ENCODE peak calls at places on chromosome 15, in six cellular contexts. One of them, this sample, is unnamed.

GRCh38 chr15:63474810-63475316 is 29.5 kb upstream of the USP3 start:
- DNase-seq in HFFc6: no peak
- DNase-seq in activated CD4-positive, alpha-beta T cell treated with anti-CD3 and anti-CD28 coated beads, Interleukin-2, amount 10 ng/mL, durations not matched to agents 7 days and 5 days: no peak
- DNase-seq in activated T-cell treated with anti-CD3 and anti-CD28 coated beads for 48 hours: no peak
- DNase-seq in activated T-helper 2 cell treated with anti-CD3 and anti-CD28 coated beads, Interferon-gamma antibody, Interleukin-2, Interleukin-4, amounts not matched to agents 10 μg/mL and 5 μg/mL and 100 μg/mL, durations not matched to agents 14 hours and 24 hours and 36 hours: no peak
- DNase-seq in NCI-H2029 treated with DMSO at 0.1 percent for 48 hours: peak
- DNase-seq in this sample: no peak

GRCh38 chr15:79380755-79381499 is 51.2 kb upstream of the MINAR1 start:
- DNase-seq in HFFc6: peak
- DNase-seq in activated CD4-positive, alpha-beta T cell treated with anti-CD3 and anti-CD28 coated beads, Interleukin-2, amount 10 ng/mL, durations not matched to agents 7 days and 5 days: peak
- DNase-seq in activated T-cell treated with anti-CD3 and anti-CD28 coated beads for 48 hours: peak
- DNase-seq in activated T-helper 2 cell treated with anti-CD3 and anti-CD28 coated beads, Interferon-gamma antibody, Interleukin-2, Interleukin-4, amounts not matched to agents 10 μg/mL and 5 μg/mL and 100 μg/mL, durations not matched to agents 14 hours and 24 hours and 36 hours: peak
- DNase-seq in NCI-H2029 treated with DMSO at 0.1 percent for 48 hours: peak
- DNase-seq in this sample: peak

GRCh38 chr15:46892621-46893160 is 824.6 kb upstream of the SEMA6D start:
- DNase-seq in HFFc6: no peak
- DNase-seq in activated CD4-positive, alpha-beta T cell treated with anti-CD3 and anti-CD28 coated beads, Interleukin-2, amount 10 ng/mL, durations not matched to agents 7 days and 5 days: no peak
- DNase-seq in activated T-cell treated with anti-CD3 and anti-CD28 coated beads for 48 hours: no peak
- DNase-seq in activated T-helper 2 cell treated with anti-CD3 and anti-CD28 coated beads, Interferon-gamma antibody, Interleukin-2, Interleukin-4, amounts not matched to agents 10 μg/mL and 5 μg/mL and 100 μg/mL, durations not matched to agents 14 hours and 24 hours and 36 hours: no peak
- DNase-seq in NCI-H2029 treated with DMSO at 0.1 percent for 48 hours: no peak
- DNase-seq in this sample: no peak

GRCh38 chr15:39447881-39448280 is 133.0 kb upstream of the THBS1 start:
- DNase-seq in HFFc6: no peak
- DNase-seq in activated CD4-positive, alpha-beta T cell treated with anti-CD3 and anti-CD28 coated beads, Interleukin-2, amount 10 ng/mL, durations not matched to agents 7 days and 5 days: no peak
- DNase-seq in activated T-cell treated with anti-CD3 and anti-CD28 coated beads for 48 hours: no peak
- DNase-seq in activated T-helper 2 cell treated with anti-CD3 and anti-CD28 coated beads, Interferon-gamma antibody, Interleukin-2, Interleukin-4, amounts not matched to agents 10 μg/mL and 5 μg/mL and 100 μg/mL, durations not matched to agents 14 hours and 24 hours and 36 hours: no peak
- DNase-seq in NCI-H2029 treated with DMSO at 0.1 percent for 48 hours: no peak
- DNase-seq in this sample: no peak

GRCh38 chr15:46277994-46278885 is 643.4 kb downstream of the SQOR start:
- DNase-seq in HFFc6: no peak
- DNase-seq in activated CD4-positive, alpha-beta T cell treated with anti-CD3 and anti-CD28 coated beads, Interleukin-2, amount 10 ng/mL, durations not matched to agents 7 days and 5 days: no peak
- DNase-seq in activated T-cell treated with anti-CD3 and anti-CD28 coated beads for 48 hours: no peak
- DNase-seq in activated T-helper 2 cell treated with anti-CD3 and anti-CD28 coated beads, Interferon-gamma antibody, Interleukin-2, Interleukin-4, amounts not matched to agents 10 μg/mL and 5 μg/mL and 100 μg/mL, durations not matched to agents 14 hours and 24 hours and 36 hours: no peak
- DNase-seq in NCI-H2029 treated with DMSO at 0.1 percent for 48 hours: peak
- DNase-seq in this sample: no peak

GRCh38 chr15:75389791-75390382 is 21.5 kb upstream of the MAN2C1 start:
- DNase-seq in HFFc6: no peak
- DNase-seq in activated CD4-positive, alpha-beta T cell treated with anti-CD3 and anti-CD28 coated beads, Interleukin-2, amount 10 ng/mL, durations not matched to agents 7 days and 5 days: no peak
- DNase-seq in activated T-cell treated with anti-CD3 and anti-CD28 coated beads for 48 hours: no peak
- DNase-seq in activated T-helper 2 cell treated with anti-CD3 and anti-CD28 coated beads, Interferon-gamma antibody, Interleukin-2, Interleukin-4, amounts not matched to agents 10 μg/mL and 5 μg/mL and 100 μg/mL, durations not matched to agents 14 hours and 24 hours and 36 hours: no peak
- DNase-seq in NCI-H2029 treated with DMSO at 0.1 percent for 48 hours: no peak
- DNase-seq in this sample: no peak

GRCh38 chr15:93201940-93202339 is 112.9 kb upstream of the RGMA start:
- DNase-seq in HFFc6: no peak
- DNase-seq in activated CD4-positive, alpha-beta T cell treated with anti-CD3 and anti-CD28 coated beads, Interleukin-2, amount 10 ng/mL, durations not matched to agents 7 days and 5 days: no peak
- DNase-seq in activated T-cell treated with anti-CD3 and anti-CD28 coated beads for 48 hours: no peak
- DNase-seq in activated T-helper 2 cell treated with anti-CD3 and anti-CD28 coated beads, Interferon-gamma antibody, Interleukin-2, Interleukin-4, amounts not matched to agents 10 μg/mL and 5 μg/mL and 100 μg/mL, durations not matched to agents 14 hours and 24 hours and 36 hours: no peak
- DNase-seq in NCI-H2029 treated with DMSO at 0.1 percent for 48 hours: no peak
- DNase-seq in this sample: no peak

GRCh38 chr15:40937762-40938529 is 8.8 kb downstream of the DLL4 start:
- DNase-seq in HFFc6: peak
- DNase-seq in activated CD4-positive, alpha-beta T cell treated with anti-CD3 and anti-CD28 coated beads, Interleukin-2, amount 10 ng/mL, durations not matched to agents 7 days and 5 days: peak
- DNase-seq in activated T-cell treated with anti-CD3 and anti-CD28 coated beads for 48 hours: no peak
- DNase-seq in activated T-helper 2 cell treated with anti-CD3 and anti-CD28 coated beads, Interferon-gamma antibody, Interleukin-2, Interleukin-4, amounts not matched to agents 10 μg/mL and 5 μg/mL and 100 μg/mL, durations not matched to agents 14 hours and 24 hours and 36 hours: no peak
- DNase-seq in NCI-H2029 treated with DMSO at 0.1 percent for 48 hours: no peak
- DNase-seq in this sample: no peak

GRCh38 chr15:41671656-41672636 is 11.7 kb downstream of the MGA start:
- DNase-seq in HFFc6: no peak
- DNase-seq in activated CD4-positive, alpha-beta T cell treated with anti-CD3 and anti-CD28 coated beads, Interleukin-2, amount 10 ng/mL, durations not matched to agents 7 days and 5 days: no peak
- DNase-seq in activated T-cell treated with anti-CD3 and anti-CD28 coated beads for 48 hours: no peak
- DNase-seq in activated T-helper 2 cell treated with anti-CD3 and anti-CD28 coated beads, Interferon-gamma antibody, Interleukin-2, Interleukin-4, amounts not matched to agents 10 μg/mL and 5 μg/mL and 100 μg/mL, durations not matched to agents 14 hours and 24 hours and 36 hours: no peak
- DNase-seq in NCI-H2029 treated with DMSO at 0.1 percent for 48 hours: no peak
- DNase-seq in this sample: no peak

This sample was measured in GF-D8.